ENCODE peak calls at places on chromosomes 6 and 20, in eight cellular contexts. U is HepG2, L is stomach, Q is IMR-90, Z is A549, I is body of pancreas, M is H1, C is gastrocnemius medialis. P is an unnamed sample.

GRCh38 chr6:45886776-45887175 is 128.9 kb downstream of the CLIC5 start:
- DNase-seq in I (no peak), C (no peak), U (no peak), Q (no peak), M (no peak), L (no peak), Z (no peak), P (no peak)

GRCh38 chr6:144302701-144303351 is 17.7 kb downstream of the UTRN start:
- DNase-seq in C (no peak), U (peak; percentile 58), Z (no peak), L (no peak), I (no peak), Q (peak; percentile 40), M (no peak), P (no peak)

GRCh38 chr6:147434508-147434907 is 74.0 kb upstream of the SAMD5 start:
- DNase-seq in L (no peak), Z (no peak), M (no peak), U (no peak), Q (peak; percentile 1), C (no peak), I (no peak), P (no peak)

GRCh38 chr6:159970659-159971063 is 1.8 kb downstream of the IGF2R start:
- DNase-seq in L (no peak), C (no peak), U (no peak), Q (no peak), I (no peak), Z (no peak), M (no peak), P (no peak)

GRCh38 chr6:45827952-45828530 is 187.6 kb downstream of the CLIC5 start:
- DNase-seq in L (no peak), Z (no peak), Q (peak; percentile 24), C (no peak), I (no peak), M (no peak), U (no peak), P (no peak)

GRCh38 chr20:33373735-33374605 is 27.3 kb downstream of the CDK5RAP1 start:
- DNase-seq in Z (peak; percentile 95), U (peak; percentile 99), C (no peak), Q (peak; percentile 94), L (no peak), I (peak; percentile 43), M (no peak), P (peak; percentile 80)

GRCh38 chr6:27592481-27593199 is 119.7 kb upstream of the ZNF184 start:
- DNase-seq in Q (peak; percentile 90), C (no peak), I (no peak), Z (peak; percentile 79), U (peak; percentile 84), M (peak; percentile 92), L (no peak), P (no peak)

GRCh38 chr6:89122625-89123024 is 4.8 kb upstream of the SRSF12 start:
- DNase-seq in Z (peak; percentile 51), L (no peak), Q (peak; percentile 52), U (peak; percentile 53), M (no peak), C (no peak), I (peak; percentile 13), P (no peak)

GRCh38 chr6:11900662-11901598 is 111.2 kb upstream of the HIVEP1 start:
- DNase-seq in I (no peak), Q (no peak), M (no peak), L (no peak), Z (no peak), U (no peak), C (no peak), P (no peak)

GRCh38 chr6:24945046-24945445 is 9.3 kb upstream of the RIPOR2 start:
- DNase-seq in M (no peak), U (no peak), L (no peak), Z (no peak), C (no peak), Q (no peak), I (no peak), P (no peak)

GRCh38 chr6:158877716-158878115 is 58.5 kb upstream of the EZR start:
- DNase-seq in I (no peak), Z (no peak), M (no peak), Q (no peak), U (no peak), C (no peak), L (no peak), P (no peak)

GRCh38 chr6:108587258-108588059 is 26.7 kb downstream of the FOXO3 start:
- DNase-seq in L (no peak), U (peak; percentile 75), C (no peak), Z (peak; percentile 18), I (no peak), Q (peak; percentile 92), M (no peak), P (no peak)

GRCh38 chr6:127346512-127346911 is 3.1 kb upstream of the ECHDC1 start:
- DNase-seq in Z (no peak), U (no peak), I (no peak), M (no peak), Q (no peak), L (no peak), C (no peak), P (no peak)

GRCh38 chr6:71290611-71291010 is 2.0 kb downstream of the OGFRL1 start:
- DNase-seq in L (no peak), M (no peak), Z (no peak), C (no peak), U (no peak), Q (no peak), I (no peak), P (no peak)

GRCh38 chr6:161482517-161482903 is 208.6 kb upstream of the AGPAT4 start:
- DNase-seq in I (no peak), Q (no peak), C (no peak), Z (no peak), U (no peak), M (no peak), L (no peak), P (no peak)

GRCh38 chr6:3523288-3523670 is 66.4 kb upstream of the SLC22A23 start:
- DNase-seq in Z (no peak), M (no peak), Q (peak; percentile 7), U (no peak), I (no peak), L (no peak), C (no peak), P (no peak)

GRCh38 chr6:170441316-170441715 is 111.8 kb downstream of the PSMB1 start:
- DNase-seq in Q (peak; percentile 55), I (no peak), C (no peak), U (no peak), L (no peak), M (no peak), Z (no peak), P (no peak)

GRCh38 chr20:19976595-19977372 is 40.4 kb upstream of the NAA20 start:
- DNase-seq in M (peak; percentile 47), L (peak; percentile 62), C (no peak), U (peak; percentile 90), Z (peak; percentile 86), I (peak; percentile 78), Q (peak; percentile 83), P (no peak)
- H3K4me3 ChIP-seq in M (no peak overlapping the region), L (peak overlapping the region; percentile 53), C (peak overlapping the region; percentile 65), U (no peak overlapping the region), Z (peak overlapping the region; percentile 65), I (peak overlapping the region; percentile 53), Q (peak overlapping the region; percentile 71), P (no peak overlapping the region)

DNA sequence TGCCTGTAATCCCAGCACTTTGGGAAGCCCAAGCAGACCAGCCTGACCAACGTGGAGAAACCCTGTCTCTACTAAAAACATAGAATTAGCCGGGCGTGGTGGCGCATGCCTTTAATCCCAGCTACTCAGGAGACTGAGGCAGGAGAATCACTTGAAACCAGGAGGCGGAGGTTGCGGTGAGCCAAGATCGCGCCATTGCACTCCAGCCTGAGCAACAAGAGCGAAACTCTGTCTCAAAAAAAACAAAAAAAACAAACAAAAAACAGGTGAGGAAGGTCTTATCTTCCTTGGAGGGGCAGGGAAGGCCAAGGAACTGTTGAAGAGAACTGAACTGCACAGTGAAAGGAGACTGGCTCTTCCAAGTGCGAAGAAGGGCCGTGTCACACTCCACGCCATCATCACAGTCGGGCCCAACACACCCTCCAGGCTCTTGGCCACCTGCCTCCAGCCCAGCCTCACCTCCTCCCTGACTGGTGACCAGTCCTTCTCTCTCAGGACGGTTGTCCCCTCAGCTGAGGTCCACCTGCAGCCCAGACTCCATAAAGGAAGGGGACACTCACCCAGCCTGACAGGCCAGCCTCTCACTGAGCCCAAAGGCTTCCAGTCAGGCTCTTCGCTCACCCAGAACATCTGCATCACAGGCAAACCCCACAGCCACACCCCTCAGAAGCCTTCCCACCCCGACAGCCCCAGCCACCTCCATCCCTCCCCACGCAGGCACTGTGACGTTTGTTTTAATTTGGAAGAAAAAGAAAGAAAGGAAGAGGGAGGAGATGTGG is 4.1 kb downstream of the ZC3H12D start:
- DNase-seq in C (no peak), Q (no peak), M (no peak), I (no peak), U (no peak), Z (no peak), L (no peak), P (no peak)
- TF ChIP-seq POLR2A in C (no peak), Q (no peak), M (no peak), I (no peak), U (no peak), Z (no peak), L (no peak), P (no peak)

GRCh38 chr6:43636312-43636667 is 650 bp downstream of the MAD2L1BP start:
- DNase-seq in Q (peak; percentile 11), Z (no peak), L (no peak), I (no peak), U (no peak), C (no peak), M (no peak), P (no peak)

GRCh38 chr6:43635387-43636311 is at the start of gene MAD2L1BP:
- DNase-seq in L (peak; percentile 89), I (peak; percentile 81), Q (peak; percentile 63), U (peak; percentile 81), C (peak; percentile 58), M (peak; percentile 90), Z (peak; percentile 73), P (peak; percentile 90)

GRCh38 chr6:43629505-43630300 is 639 bp upstream of the GTPBP2 start:
- DNase-seq in C (peak; percentile 95), Q (peak; percentile 98), U (peak; percentile 98), L (peak; percentile 97), M (peak; percentile 90), Z (peak; percentile 95), I (peak; percentile 98), P (peak; percentile 96)

GRCh38 chr6:43630980-43631619 is 2.0 kb upstream of the GTPBP2 start:
- DNase-seq in U (no peak), Q (no peak), I (no peak), C (no peak), M (no peak), Z (no peak), L (no peak), P (no peak)

DNA sequence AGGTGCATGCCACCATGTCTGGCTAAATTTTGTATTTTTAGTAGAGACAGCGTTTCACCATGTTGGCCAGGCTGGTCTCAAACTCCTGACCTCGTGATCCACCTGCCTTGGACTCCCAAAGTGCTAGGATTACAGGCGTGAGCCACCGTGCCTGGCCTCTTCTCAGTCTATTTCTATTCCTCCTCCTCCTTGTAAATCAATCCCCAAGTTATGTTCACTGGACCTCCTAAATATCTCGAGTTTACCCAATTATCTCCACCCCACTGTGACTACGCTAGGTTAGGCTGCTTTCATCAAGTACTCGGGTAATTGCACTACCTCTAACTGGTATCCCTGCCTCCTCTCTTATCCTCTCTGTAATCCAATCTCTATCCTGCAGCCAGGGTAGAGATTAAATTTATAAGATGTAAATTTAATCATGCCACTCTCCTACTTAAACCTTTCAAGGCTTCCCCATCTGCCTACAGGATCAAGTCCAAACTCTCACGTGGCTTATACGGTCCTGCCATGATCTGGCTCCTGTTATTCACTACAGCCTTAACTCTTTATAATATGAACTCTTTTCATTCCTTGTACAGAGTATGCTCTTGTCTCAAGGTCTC is 837 bp upstream of the MAD2L1BP start:
- DNase-seq in Z (no peak), I (no peak), U (no peak), Q (no peak), L (no peak), C (no peak), M (no peak), P (no peak)
- H3K4me3 ChIP-seq in Z (no peak overlapping the region), I (no peak overlapping the region), U (no peak overlapping the region), Q (no peak overlapping the region), L (peak overlapping the region; percentile 71), C (no peak overlapping the region), M (peak overlapping the region; percentile 95), P (no peak overlapping the region)

GRCh38 chr6:17987576-17988421 is at the start of gene KIF13A:
- DNase-seq in Z (peak; percentile 49), Q (peak; percentile 59), U (peak; percentile 54), I (peak; percentile 72), M (peak; percentile 69), C (peak; percentile 55), L (peak; percentile 58), P (peak; percentile 80)
- TF ChIP-seq POLR2A in Z (no peak), Q (no peak), U (peak; percentile 18), I (peak; percentile 34), M (no peak), C (peak; percentile 78), L (no peak), P (peak; percentile 72)

P was measured in right lobe of liver.